ENCODE peak calls at places on chromosomes 3 and 15, in four cellular contexts. V, P, N and O are unnamed samples.
A peak's percentile ranks its signal among the peaks of the same experiment; 100 is the strongest.

GRCh38 chr15:67603063-67603462 is 60.6 kb downstream of the MAP2K5 start:
- DNase-seq in V (no peak), P (no peak), N (no peak), O (no peak)

GRCh38 chr3:177263615-177264365 is 66.5 kb upstream of the TBL1XR1 start:
- DNase-seq in V (no peak), P (no peak), N (no peak), O (no peak)

GRCh38 chr15:73781038-73781925 is 28.1 kb upstream of the INSYN1 start:
- DNase-seq in V (peak; percentile 82), P (no peak), N (peak; percentile 62), O (no peak)

GRCh38 chr3:187737401-187738088 is 7.7 kb downstream of the BCL6 start:
- DNase-seq in V (peak; percentile 80), P (peak; percentile 54), N (peak; percentile 49), O (no peak)

GRCh38 chr3:55097441-55097840 is 169.6 kb upstream of the LRTM1 start:
- DNase-seq in V (no peak), P (no peak), N (no peak), O (no peak)

GRCh38 chr3:65277788-65278187 is 590.0 kb upstream of the ADAMTS9 start:
- DNase-seq in V (no peak), P (no peak), N (peak; percentile 28), O (no peak)

GRCh38 chr15:40911139-40911538 is 16.9 kb downstream of the VPS18 start:
- DNase-seq in V (peak; percentile 48), P (no peak), N (no peak), O (no peak)

GRCh38 chr3:114364806-114365205 is 71.0 kb downstream of the TIGIT start:
- DNase-seq in V (no peak), P (no peak), N (no peak), O (no peak)

GRCh38 chr15:91228391-91228790 is 128.3 kb downstream of the SV2B start:
- DNase-seq in V (no peak), P (no peak), N (no peak), O (no peak)

GRCh38 chr15:67547064-67547463 is 4.6 kb downstream of the MAP2K5 start:
- DNase-seq in V (no peak), P (no peak), N (no peak), O (no peak)

GRCh38 chr3:69313251-69313650 is 72.6 kb downstream of the FRMD4B start:
- DNase-seq in V (no peak), P (no peak), N (no peak), O (no peak)

GRCh38 chr3:89649431-89649830 is 542.0 kb downstream of the EPHA3 start:
- DNase-seq in V (no peak), P (no peak), N (no peak), O (no peak)

GRCh38 chr15:63094495-63094931 is 27.1 kb upstream of the LACTB start:
- DNase-seq in V (peak; percentile 68), P (no peak), N (peak; percentile 69), O (no peak)

GRCh38 chr3:146585156-146585555 is 20.0 kb downstream of the PLSCR5 start:
- DNase-seq in V (no peak), P (no peak), N (no peak), O (no peak)

GRCh38 chr3:55607844-55608243 is 120.7 kb upstream of the WNT5A start:
- DNase-seq in V (no peak), P (no peak), N (no peak), O (peak; percentile 61)

GRCh38 chr3:161444678-161445077 is 51.9 kb upstream of the OTOL1 start:
- DNase-seq in V (no peak), P (no peak), N (no peak), O (no peak)

GRCh38 chr3:195253981-195254432 is 17.0 kb downstream of the XXYLT1 start:
- DNase-seq in V (no peak), P (no peak), N (no peak), O (no peak)

GRCh38 chr15:59371458-59372351 is 966 bp downstream of the MYO1E start:
- DNase-seq in V (peak; percentile 92), P (peak; percentile 20), N (peak; percentile 51), O (peak; percentile 53)

GRCh38 chr3:196197524-196197923 is 13.7 kb downstream of the ZDHHC19 start:
- DNase-seq in V (peak; percentile 49), P (no peak), N (no peak), O (no peak)

GRCh38 chr3:127177226-127177625 is 15.7 kb upstream of the PRR23E start:
- DNase-seq in V (no peak), P (no peak), N (no peak), O (no peak)

DNA sequence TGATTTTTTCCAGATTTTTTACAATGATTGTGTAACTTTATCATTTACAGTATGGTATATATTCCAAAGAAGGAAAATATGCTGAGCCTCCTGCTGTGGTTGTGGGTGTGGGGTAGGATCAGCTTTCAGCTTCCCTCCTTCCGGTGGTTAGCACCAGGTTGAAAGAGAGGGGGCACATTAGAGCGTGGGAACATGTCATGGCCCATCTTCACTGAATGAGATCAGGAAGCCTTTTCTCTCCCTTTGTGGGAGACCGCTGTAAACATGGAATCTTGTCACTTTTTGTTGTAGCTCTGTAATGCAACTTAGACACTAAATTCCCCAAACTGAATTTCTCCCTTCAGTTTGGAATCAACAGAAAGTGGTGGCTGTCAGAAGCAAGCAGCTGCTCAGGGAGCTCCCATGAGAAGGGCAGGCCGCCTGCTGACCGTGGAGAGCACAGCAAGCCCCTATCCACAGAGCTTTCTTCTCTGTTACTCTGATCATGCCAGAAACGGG is 86.7 kb upstream of the LIMD1 start:
- DNase-seq in V (peak; percentile 78), P (no peak), N (peak; percentile 73), O (no peak)
- TF ChIP-seq CTCF in V (peak; percentile 79), P (peak; percentile 13), N (peak; percentile 58), O (no peak)

DNA sequence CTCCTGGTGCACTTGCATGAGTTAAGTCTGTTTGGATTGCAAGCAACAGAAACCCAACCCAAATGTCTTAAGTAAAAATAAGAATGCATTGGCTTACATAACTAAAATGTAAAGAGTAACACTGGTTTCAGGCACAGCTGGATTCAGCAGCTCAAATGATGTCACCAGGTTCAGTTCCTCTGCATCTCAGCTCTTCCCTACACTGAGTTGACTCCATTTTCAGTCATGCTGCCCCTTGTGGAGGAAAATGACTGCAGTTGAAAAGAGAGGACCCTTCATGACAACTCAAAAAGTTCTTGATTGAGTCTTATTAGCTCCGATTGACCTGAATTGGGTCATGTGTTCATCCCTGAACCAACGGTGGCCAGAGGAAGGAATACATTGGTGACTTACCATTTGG is 138.5 kb upstream of the ABI3BP start:
- DNase-seq in V (no peak), P (no peak), N (no peak), O (peak; percentile 3)
- TF ChIP-seq CTCF in V (no peak), P (no peak), N (no peak), O (no peak)

GRCh38 chr15:65034719-65035118 is 5.3 kb upstream of the MTFMT start:
- DNase-seq in V (no peak), P (no peak), N (no peak), O (no peak)

GRCh38 chr15:65029736-65030208 is 333 bp upstream of the MTFMT start:
- DNase-seq in V (no peak), P (no peak), N (no peak), O (no peak)

GRCh38 chr15:65032823-65033537 is 3.5 kb upstream of the MTFMT start:
- DNase-seq in V (peak; percentile 83), P (no peak), N (peak; percentile 85), O (peak; percentile 49)

GRCh38 chr15:65037279-65037678 is 7.8 kb upstream of the MTFMT start:
- DNase-seq in V (no peak), P (no peak), N (no peak), O (no peak)

GRCh38 chr15:65033659-65034269 is 4.3 kb upstream of the MTFMT start:
- DNase-seq in V (peak; percentile 82), P (no peak), N (no peak), O (no peak)
- TF ChIP-seq CTCF in V (peak; percentile 71), P (peak; percentile 38), N (peak; percentile 62), O (peak; percentile 71)

DNA sequence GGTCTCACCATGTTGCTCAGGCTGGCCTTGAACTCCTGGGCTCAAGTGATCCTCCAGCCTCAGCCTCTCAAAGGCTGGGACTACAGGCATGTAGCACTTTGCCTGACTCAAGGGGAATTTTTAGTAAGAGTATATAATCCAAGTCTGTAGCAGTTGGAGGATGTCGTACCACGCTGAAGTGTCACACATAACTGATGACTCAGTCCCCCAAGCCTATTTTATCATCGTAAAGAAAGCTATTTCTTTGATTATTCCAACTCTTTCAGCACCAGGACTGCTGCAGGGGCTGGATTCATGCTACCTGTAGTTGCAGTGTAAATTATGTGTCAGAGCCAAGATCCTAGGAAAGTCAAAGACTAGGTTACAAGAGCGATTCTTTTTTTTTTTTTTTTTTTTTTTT is 1.4 kb upstream of the PRKCI start:
- DNase-seq in V (no peak), P (no peak), N (no peak), O (no peak)
- TF ChIP-seq CTCF in V (no peak), P (no peak), N (no peak), O (no peak)